ENCODE peak calls at places on chromosomes 4 and X, in four cellular contexts. K is AG04449; P is stimulated activated CD8-positive, alpha-beta memory T cell treated with anti-CD3 and anti-CD28 coated beads, Interleukin-15, amount 100 ng/mL, for 4 hours; J is right lobe of liver. S is an unnamed sample.

GRCh38 chr4:137307806-137308205 is 224.5 kb downstream of the PCDH18 start:
- DNase-seq in P (no peak), J (no peak), K (peak), S (no peak)

GRCh38 chr4:153115322-153116100 is 88.7 kb upstream of the TRIM2 start:
- DNase-seq in P (peak), K (peak), J (no peak), S (peak)

GRCh38 chr4:52911684-52912294 is 49.7 kb downstream of the RASL11B start:
- DNase-seq in P (peak), K (no peak), J (peak), S (peak)

GRCh38 chr4:134337584-134337983 is 136.0 kb upstream of the PABPC4L start:
- DNase-seq in P (no peak), J (no peak), K (no peak), S (no peak)

GRCh38 chr4:186624951-186625350 is 69.6 kb upstream of the MTNR1A start:
- DNase-seq in K (peak), J (no peak), P (no peak), S (peak)

GRCh38 chr4:24971192-24971591 is 58.4 kb upstream of the CCDC149 start:
- DNase-seq in J (peak), K (no peak), P (no peak), S (no peak)

GRCh38 chr4:125316391-125316780 is 1.6 kb downstream of the FAT4 start:
- DNase-seq in K (no peak), J (peak), P (no peak), S (peak)

GRCh38 chr4:60326735-60327134 is 873.4 kb upstream of the ADGRL3 start:
- DNase-seq in K (no peak), P (no peak), J (no peak), S (no peak)

GRCh38 chr4:41199788-41200187 is 14.6 kb downstream of the APBB2 start:
- DNase-seq in K (no peak), J (no peak), P (no peak), S (no peak)

GRCh38 chr4:157818946-157819692 is 353.7 kb downstream of the GASK1B start:
- DNase-seq in J (no peak), K (no peak), P (no peak), S (no peak)

GRCh38 chrX:10008483-10009056 is 41.4 kb downstream of the CLDN34 start:
- DNase-seq in K (no peak), P (no peak), J (no peak), S (no peak)

GRCh38 chrX:9466115-9466495 is 1.2 kb downstream of the TBL1X start:
- DNase-seq in P (no peak), K (no peak), J (peak), S (peak)

GRCh38 chr4:7691992-7692391 is 247.7 kb downstream of the AFAP1 start:
- DNase-seq in P (no peak), J (no peak), K (no peak), S (no peak)

GRCh38 chr4:98627883-98628282 is 30.5 kb downstream of the TSPAN5 start:
- DNase-seq in P (no peak), K (peak), J (no peak), S (no peak)

GRCh38 chr4:104938624-104939023 is 208.1 kb upstream of the TET2 start:
- DNase-seq in K (no peak), J (no peak), P (no peak), S (no peak)

GRCh38 chr4:7384003-7384928 is 50.5 kb downstream of the PSAPL1 start:
- DNase-seq in K (no peak), P (no peak), J (peak), S (peak)

GRCh38 chrX:111869639-111870034 is 6.3 kb upstream of the TRPC5OS start:
- DNase-seq in K (peak), J (peak), P (no peak), S (no peak)

GRCh38 chr4:52841707-52842456 is 20.2 kb upstream of the RASL11B start:
- DNase-seq in J (no peak), P (no peak), K (no peak), S (no peak)

GRCh38 chr4:89162486-89162885 is 51.2 kb downstream of the TIGD2 start:
- DNase-seq in J (no peak), P (no peak), K (no peak), S (no peak)

GRCh38 chr4:139760558-139760957 is 94.9 kb downstream of the MGST2 start:
- DNase-seq in K (no peak), P (no peak), J (no peak), S (no peak)

GRCh38 chr4:119729815-119730643 is 101.4 kb upstream of the PDE5A start:
- DNase-seq in P (no peak), J (peak), K (peak), S (peak)

GRCh38 chrX:69103539-69103938 is 61.7 kb downstream of the PJA1 start:
- DNase-seq in J (no peak), P (no peak), K (no peak), S (no peak)

GRCh38 chr4:37802068-37802666 is 24.3 kb upstream of the PGM2 start:
- DNase-seq in P (no peak), J (peak), K (no peak), S (peak)

GRCh38 chr4:15521442-15522039 is 51.9 kb downstream of the CC2D2A start:
- DNase-seq in P (no peak), J (no peak), K (no peak), S (no peak)

GRCh38 chrX:37701588-37701987 is 16.0 kb downstream of the XK start:
- DNase-seq in K (no peak), P (no peak), J (no peak), S (no peak)

GRCh38 chrX:41334866-41335589 is 1.1 kb downstream of the DDX3X start:
- DNase-seq in K (no peak), J (peak), P (peak), S (peak)

GRCh38 chrX:149903889-149904748 is 23.1 kb downstream of the MAGEA8 start:
- DNase-seq in P (no peak), K (no peak), J (no peak), S (no peak)

GRCh38 chr4:9870165-9870564 is 88.7 kb downstream of the DRD5 start:
- DNase-seq in K (no peak), P (no peak), J (no peak), S (no peak)

GRCh38 chr4:64539234-64539849 is 130.1 kb upstream of the TECRL start:
- DNase-seq in P (no peak), K (peak), J (peak), S (no peak)

GRCh38 chr4:15907430-15907829 is 31.1 kb downstream of the FGFBP1 start:
- DNase-seq in J (no peak), K (no peak), P (no peak), S (no peak)

GRCh38 chrX:29315931-29316330 is 728.7 kb downstream of the IL1RAPL1 start:
- DNase-seq in P (no peak), J (no peak), K (no peak), S (no peak)

GRCh38 chr4:10584042-10584441 is 100.5 kb downstream of the CLNK start:
- DNase-seq in P (no peak), K (peak), J (no peak), S (peak)

GRCh38 chr4:53937918-53938317 is 126.5 kb downstream of the CHIC2 start:
- DNase-seq in K (peak), P (no peak), J (no peak), S (no peak)

GRCh38 chr4:90419124-90419711 is 292.0 kb downstream of the CCSER1 start:
- DNase-seq in P (no peak), K (no peak), J (no peak), S (peak)

GRCh38 chr4:102008711-102009110 is 218.2 kb downstream of the BANK1 start:
- DNase-seq in P (no peak), J (no peak), K (no peak), S (no peak)

GRCh38 chr4:186701273-186701672 is 22.4 kb downstream of the FAT1 start:
- DNase-seq in K (no peak), J (no peak), P (no peak), S (peak)

GRCh38 chr4:153249199-153250154 is 45.2 kb downstream of the TRIM2 start:
- DNase-seq in J (peak), K (no peak), P (peak), S (peak)

GRCh38 chr4:174423257-174423944 is 98.9 kb downstream of the HPGD start:
- DNase-seq in K (no peak), J (no peak), P (no peak), S (peak)

GRCh38 chr4:89410687-89411086 is 103.1 kb upstream of the GPRIN3 start:
- DNase-seq in J (no peak), K (no peak), P (no peak), S (no peak)

S was measured in SJSA1.